ENCODE peak calls at places on chromosome 6, in eight cellular contexts. T is stimulated activated CD4-positive, alpha-beta T cell treated with anti-CD3 and anti-CD28 coated beads, Interleukin-1b, Interleukin-23, amount 100 ng/mL, for 1 hour; O is PC-9; M is IMR-90; A is NCI-H1930; D is aorta; H is activated T-helper 1 cell treated with anti-CD3 and anti-CD28 coated beads, Interleukin-12 subunit alpha, Interleukin-12 subunit beta, Interleukin-2, Interleukin-4 antibody, amounts not matched to agents 30 ng/mL and 10 ng/mL and 1 ng/mL, durations not matched to agents 14 hours and 24 hours and 36 hours; V is prostate gland. G is an unnamed sample.

GRCh38 chr6:20159781-20160540 is 52.3 kb downstream of the MBOAT1 start:
- DNase-seq in A (no peak), H (no peak), D (no peak), M (peak; percentile 6), T (no peak), O (no peak), V (no peak), G (no peak)

GRCh38 chr6:31128093-31128676 is 7.9 kb upstream of the CDSN start:
- DNase-seq in M (peak; percentile 24), D (no peak), V (peak; percentile 66), T (peak; percentile 41), H (peak; percentile 54), A (peak; percentile 47), O (peak; percentile 45), G (peak; percentile 70)

GRCh38 chr6:52503344-52503747 is 73.5 kb downstream of the TRAM2 start:
- DNase-seq in M (no peak), V (no peak), T (no peak), O (no peak), A (no peak), H (no peak), D (no peak), G (peak; percentile 67)

GRCh38 chr6:17450825-17451224 is 57.4 kb downstream of the CAP2 start:
- DNase-seq in T (no peak), M (no peak), D (no peak), H (no peak), A (no peak), V (no peak), O (no peak), G (peak; percentile 59)

GRCh38 chr6:149043476-149044130 is 273.9 kb upstream of the TAB2 start:
- DNase-seq in M (no peak), V (no peak), A (no peak), D (no peak), O (no peak), H (no peak), T (no peak), G (peak; percentile 35)

GRCh38 chr6:125953502-125953875 is 3.1 kb upstream of the HINT3 start:
- DNase-seq in D (no peak), M (no peak), H (no peak), T (no peak), A (no peak), O (peak; percentile 34), V (no peak), G (no peak)

GRCh38 chr6:108502826-108503225 is 57.9 kb upstream of the FOXO3 start:
- DNase-seq in M (no peak), H (no peak), V (no peak), T (no peak), A (no peak), O (no peak), D (no peak), G (no peak)

GRCh38 chr6:123415844-123416468 is 220.8 kb downstream of the TRDN start:
- DNase-seq in T (no peak), V (peak; percentile 36), M (peak; percentile 37), A (peak; percentile 20), O (peak; percentile 61), D (no peak), H (peak; percentile 4), G (peak; percentile 84)

GRCh38 chr6:128095362-128095761 is 194.5 kb upstream of the THEMIS start:
- DNase-seq in D (no peak), H (no peak), V (no peak), M (peak; percentile 11), T (no peak), A (no peak), O (no peak), G (no peak)